ENCODE peak calls at places on chromosomes 13 and 19, in nine cellular contexts. X, D, K, J, R, W, Y, O and U are unnamed samples.

GRCh38 chr19:31470952-31471351 is 121.7 kb upstream of the TSHZ3 start:
- DNase-seq in X (no peak), D (no peak), K (no peak), J (no peak), R (no peak), W (no peak), Y (no peak), O (no peak), U (no peak)

GRCh38 chr19:54430306-54431254 is 15.3 kb downstream of the TTYH1 start:
- DNase-seq in X (peak), D (no peak), K (no peak), J (no peak), R (peak), W (peak), Y (peak), O (peak), U (no peak)

GRCh38 chr13:52925775-52926285 is 77.4 kb upstream of the PCDH8 start:
- DNase-seq in X (no peak), D (no peak), K (no peak), J (no peak), R (no peak), W (no peak), Y (no peak), O (no peak), U (no peak)

GRCh38 chr19:4015705-4016402 is 8.3 kb downstream of the PIAS4 start:
- DNase-seq in X (no peak), D (no peak), K (no peak), J (peak), R (no peak), W (no peak), Y (no peak), O (no peak), U (no peak)

GRCh38 chr13:39888865-39889810 is 233.7 kb downstream of the COG6 start:
- DNase-seq in X (no peak), D (no peak), K (no peak), J (no peak), R (no peak), W (no peak), Y (peak), O (peak), U (no peak)

GRCh38 chr13:96710166-96710866 is 284.0 kb downstream of the OXGR1 start:
- DNase-seq in X (no peak), D (no peak), K (no peak), J (no peak), R (no peak), W (no peak), Y (no peak), O (no peak), U (no peak)

GRCh38 chr13:50707533-50708096 is 135.9 kb downstream of the DLEU7 start:
- DNase-seq in X (no peak), D (no peak), K (no peak), J (no peak), R (no peak), W (peak), Y (no peak), O (no peak), U (no peak)

GRCh38 chr13:48235100-48235813 is 2.3 kb downstream of the ITM2B start:
- DNase-seq in X (no peak), D (no peak), K (no peak), J (no peak), R (peak), W (no peak), Y (no peak), O (peak), U (no peak)

GRCh38 chr13:75478659-75479058 is 3.3 kb downstream of the TBC1D4 start:
- DNase-seq in X (no peak), D (no peak), K (no peak), J (no peak), R (no peak), W (no peak), Y (no peak), O (no peak), U (no peak)

GRCh38 chr19:10717054-10717355 is 874 bp upstream of the DNM2 start:
- DNase-seq in X (no peak), D (no peak), K (no peak), J (no peak), R (no peak), W (no peak), Y (no peak), O (no peak), U (no peak)

GRCh38 chr13:97339019-97339988 is 94.7 kb upstream of the RAP2A start:
- DNase-seq in X (no peak), D (no peak), K (peak), J (no peak), R (peak), W (no peak), Y (peak), O (peak), U (peak)

GRCh38 chr19:53903055-53903680 is 5.9 kb upstream of the CACNG7 start:
- DNase-seq in X (no peak), D (no peak), K (no peak), J (no peak), R (peak), W (no peak), Y (peak), O (no peak), U (no peak)

GRCh38 chr13:79937311-79938243 is 403.3 kb downstream of the SPRY2 start:
- DNase-seq in X (no peak), D (no peak), K (no peak), J (no peak), R (no peak), W (no peak), Y (no peak), O (no peak), U (no peak)

GRCh38 chr19:23554548-23554947 is 132.5 kb downstream of the ZNF675 start:
- DNase-seq in X (no peak), D (no peak), K (no peak), J (no peak), R (peak), W (no peak), Y (no peak), O (no peak), U (peak)

GRCh38 chr13:109357751-109358150 is 428.6 kb downstream of the IRS2 start:
- DNase-seq in X (no peak), D (no peak), K (no peak), J (no peak), R (peak), W (no peak), Y (no peak), O (peak), U (no peak)

GRCh38 chr13:26561636-26562537 is 4.4 kb downstream of the WASF3 start:
- DNase-seq in X (no peak), D (no peak), K (peak), J (no peak), R (peak), W (no peak), Y (no peak), O (peak), U (peak)

GRCh38 chr19:46524272-46524671 is 28.6 kb upstream of the PNMA8B start:
- DNase-seq in X (no peak), D (no peak), K (no peak), J (no peak), R (no peak), W (no peak), Y (no peak), O (no peak), U (no peak)

GRCh38 chr13:113623491-113624234 is 34.3 kb downstream of the ATP4B start:
- DNase-seq in X (no peak), D (no peak), K (no peak), J (no peak), R (no peak), W (no peak), Y (no peak), O (peak), U (no peak)

GRCh38 chr19:45087531-45087930 is 5.4 kb upstream of the PPP1R37 start:
- DNase-seq in X (no peak), D (no peak), K (no peak), J (no peak), R (no peak), W (peak), Y (no peak), O (no peak), U (no peak)

GRCh38 chr19:43504426-43505185 is at the start of gene PHLDB3:
- DNase-seq in X (no peak), D (no peak), K (no peak), J (peak), R (peak), W (no peak), Y (peak), O (no peak), U (no peak)

GRCh38 chr13:109131698-109132257 is 502.4 kb downstream of the MYO16 start:
- DNase-seq in X (no peak), D (no peak), K (peak), J (no peak), R (peak), W (peak), Y (peak), O (peak), U (no peak)

GRCh38 chr13:68369739-68370138 is 1139.6 kb upstream of the PCDH9 start:
- DNase-seq in X (no peak), D (no peak), K (no peak), J (no peak), R (no peak), W (no peak), Y (no peak), O (no peak), U (no peak)

GRCh38 chr19:44025217-44025936 is at the start of gene ZNF222:
- DNase-seq in X (peak), D (no peak), K (peak), J (peak), R (peak), W (peak), Y (peak), O (peak), U (peak)

GRCh38 chr19:16537111-16537510 is 5.1 kb downstream of the CHERP start:
- DNase-seq in X (no peak), D (no peak), K (no peak), J (no peak), R (no peak), W (no peak), Y (no peak), O (no peak), U (no peak)

GRCh38 chr13:36418022-36418805 is 14.1 kb upstream of the CCNA1 start:
- DNase-seq in X (no peak), D (no peak), K (no peak), J (no peak), R (peak), W (peak), Y (no peak), O (peak), U (no peak)

GRCh38 chr13:80337706-80338105 is 3.2 kb downstream of the SPRY2 start:
- DNase-seq in X (no peak), D (no peak), K (no peak), J (no peak), R (no peak), W (no peak), Y (no peak), O (peak), U (no peak)

GRCh38 chr19:7397687-7398086 is 49.0 kb downstream of the ARHGEF18 start:
- DNase-seq in X (no peak), D (no peak), K (peak), J (no peak), R (peak), W (no peak), Y (no peak), O (peak), U (peak)